ENCODE peak calls at places on chromosomes 16 and 17, in seven cellular contexts. One of them, this sample, is unnamed.

GRCh38 chr17:17032131-17032692 is 10.0 kb upstream of the MPRIP start:
- DNase-seq in AG04450: no peak
- DNase-seq in HFF-Myc: no peak
- DNase-seq in HepG2: peak; percentile 64
- DNase-seq in body of pancreas: peak; percentile 88
- DNase-seq in HCT116: no peak
- DNase-seq in cardiac fibroblast: peak; percentile 81
- DNase-seq in this sample: no peak

GRCh38 chr17:17041018-17041521 is 1.2 kb upstream of the MPRIP start:
- DNase-seq in HepG2: peak; percentile 60
- DNase-seq in body of pancreas: peak; percentile 83
- DNase-seq in cardiac fibroblast: peak; percentile 44
- DNase-seq in HCT116: no peak
- DNase-seq in HFF-Myc: no peak
- DNase-seq in AG04450: no peak
- DNase-seq in this sample: no peak

GRCh38 chr17:7001562-7001961 is 5.7 kb downstream of the ALOX12 start:
- DNase-seq in HCT116: no peak
- DNase-seq in HepG2: no peak
- DNase-seq in AG04450: no peak
- DNase-seq in HFF-Myc: no peak
- DNase-seq in body of pancreas: no peak
- DNase-seq in cardiac fibroblast: peak; percentile 43
- DNase-seq in this sample: no peak

GRCh38 chr17:39730095-39730921 is at the start of gene MIEN1:
- DNase-seq in HepG2: peak; percentile 78
- DNase-seq in cardiac fibroblast: peak; percentile 83
- DNase-seq in AG04450: peak; percentile 45
- DNase-seq in body of pancreas: peak; percentile 93
- DNase-seq in HFF-Myc: peak; percentile 52
- DNase-seq in HCT116: peak; percentile 64
- DNase-seq in this sample: peak; percentile 99

GRCh38 chr16:55470533-55471371 is 8.2 kb upstream of the MMP2 start:
- DNase-seq in HFF-Myc: no peak
- DNase-seq in HepG2: no peak
- DNase-seq in AG04450: no peak
- DNase-seq in body of pancreas: peak; percentile 43
- DNase-seq in HCT116: no peak
- DNase-seq in cardiac fibroblast: peak; percentile 26
- DNase-seq in this sample: no peak

GRCh38 chr16:81005644-81006471 is 827 bp downstream of the CMC2 start:
- DNase-seq in HepG2: peak; percentile 61
- DNase-seq in HFF-Myc: no peak
- DNase-seq in AG04450: no peak
- DNase-seq in HCT116: peak; percentile 21
- DNase-seq in body of pancreas: no peak
- DNase-seq in cardiac fibroblast: peak; percentile 41
- DNase-seq in this sample: no peak

GRCh38 chr17:57918017-57918895 is 37.0 kb downstream of the CUEDC1 start:
- DNase-seq in HCT116: no peak
- DNase-seq in HFF-Myc: no peak
- DNase-seq in HepG2: no peak
- DNase-seq in AG04450: no peak
- DNase-seq in body of pancreas: no peak
- DNase-seq in cardiac fibroblast: peak; percentile 70
- DNase-seq in this sample: no peak

GRCh38 chr16:52549011-52549692 is 2.2 kb upstream of the TOX3 start:
- DNase-seq in HCT116: no peak
- DNase-seq in HepG2: peak; percentile 75
- DNase-seq in body of pancreas: no peak
- DNase-seq in AG04450: no peak
- DNase-seq in HFF-Myc: no peak
- DNase-seq in cardiac fibroblast: peak; percentile 2
- DNase-seq in this sample: no peak

GRCh38 chr17:61809816-61810392 is 53.4 kb downstream of the BRIP1 start:
- DNase-seq in body of pancreas: no peak
- DNase-seq in HFF-Myc: no peak
- DNase-seq in HepG2: no peak
- DNase-seq in HCT116: no peak
- DNase-seq in cardiac fibroblast: peak; percentile 72
- DNase-seq in AG04450: no peak
- DNase-seq in this sample: no peak

GRCh38 chr16:71971571-71971970 is 28.6 kb downstream of the PKD1L3 start:
- DNase-seq in HFF-Myc: no peak
- DNase-seq in HCT116: no peak
- DNase-seq in body of pancreas: no peak
- DNase-seq in cardiac fibroblast: no peak
- DNase-seq in AG04450: no peak
- DNase-seq in HepG2: no peak
- DNase-seq in this sample: no peak

GRCh38 chr16:87062569-87063442 is 254.4 kb downstream of the C16orf95 start:
- DNase-seq in body of pancreas: peak; percentile 73
- DNase-seq in HFF-Myc: no peak
- DNase-seq in AG04450: no peak
- DNase-seq in HCT116: peak; percentile 62
- DNase-seq in HepG2: peak; percentile 49
- DNase-seq in cardiac fibroblast: peak; percentile 81
- DNase-seq in this sample: no peak

GRCh38 chr16:23907903-23908302 is 72.1 kb downstream of the PRKCB start:
- DNase-seq in AG04450: no peak
- DNase-seq in HepG2: no peak
- DNase-seq in HCT116: no peak
- DNase-seq in cardiac fibroblast: no peak
- DNase-seq in HFF-Myc: no peak
- DNase-seq in body of pancreas: no peak
- DNase-seq in this sample: no peak

GRCh38 chr17:47427985-47428384 is 102.9 kb upstream of the NPEPPS start:
- DNase-seq in AG04450: no peak
- DNase-seq in HepG2: peak; percentile 51
- DNase-seq in cardiac fibroblast: no peak
- DNase-seq in HFF-Myc: no peak
- DNase-seq in body of pancreas: no peak
- DNase-seq in HCT116: no peak
- DNase-seq in this sample: no peak

GRCh38 chr16:81326971-81327370 is 12.2 kb downstream of the GAN start:
- DNase-seq in body of pancreas: no peak
- DNase-seq in cardiac fibroblast: no peak
- DNase-seq in HFF-Myc: no peak
- DNase-seq in HepG2: no peak
- DNase-seq in AG04450: no peak
- DNase-seq in HCT116: no peak
- DNase-seq in this sample: no peak

GRCh38 chr16:30049871-30050270 is 15.7 kb upstream of the ALDOA start:
- DNase-seq in AG04450: no peak
- DNase-seq in body of pancreas: no peak
- DNase-seq in HFF-Myc: no peak
- DNase-seq in cardiac fibroblast: no peak
- DNase-seq in HCT116: no peak
- DNase-seq in HepG2: no peak
- DNase-seq in this sample: no peak

GRCh38 chr17:39212841-39213480 is 12.8 kb downstream of the STAC2 start:
- DNase-seq in AG04450: no peak
- DNase-seq in body of pancreas: no peak
- DNase-seq in cardiac fibroblast: no peak
- DNase-seq in HCT116: no peak
- DNase-seq in HepG2: no peak
- DNase-seq in HFF-Myc: no peak
- DNase-seq in this sample: no peak

GRCh38 chr16:88747588-88748301 is 37.3 kb downstream of the PIEZO1 start:
- DNase-seq in cardiac fibroblast: peak; percentile 34
- DNase-seq in HCT116: peak; percentile 67
- DNase-seq in HepG2: peak; percentile 66
- DNase-seq in HFF-Myc: no peak
- DNase-seq in body of pancreas: no peak
- DNase-seq in AG04450: no peak
- DNase-seq in this sample: no peak

GRCh38 chr17:70871180-70871818 is 702.0 kb downstream of the KCNJ2 start:
- DNase-seq in AG04450: no peak
- DNase-seq in body of pancreas: no peak
- DNase-seq in HepG2: no peak
- DNase-seq in HFF-Myc: no peak
- DNase-seq in HCT116: no peak
- DNase-seq in cardiac fibroblast: no peak
- DNase-seq in this sample: no peak

GRCh38 chr17:73455050-73455687 is 143.4 kb upstream of the CDC42EP4 start:
- DNase-seq in HCT116: no peak
- DNase-seq in cardiac fibroblast: no peak
- DNase-seq in HepG2: no peak
- DNase-seq in body of pancreas: peak; percentile 36
- DNase-seq in AG04450: no peak
- DNase-seq in HFF-Myc: no peak
- DNase-seq in this sample: no peak

GRCh38 chr16:27353853-27354252 is 40.1 kb downstream of the IL4R start:
- DNase-seq in HFF-Myc: no peak
- DNase-seq in HepG2: no peak
- DNase-seq in HCT116: no peak
- DNase-seq in body of pancreas: no peak
- DNase-seq in AG04450: no peak
- DNase-seq in cardiac fibroblast: no peak
- DNase-seq in this sample: no peak

GRCh38 chr16:88391497-88391850 is 8.7 kb downstream of the ZNF469 start:
- DNase-seq in cardiac fibroblast: no peak
- DNase-seq in body of pancreas: no peak
- DNase-seq in HFF-Myc: no peak
- DNase-seq in AG04450: no peak
- DNase-seq in HepG2: no peak
- DNase-seq in HCT116: no peak
- DNase-seq in this sample: no peak

GRCh38 chr17:27623578-27623977 is 7.4 kb upstream of the LGALS9 start:
- DNase-seq in HCT116: no peak
- DNase-seq in HepG2: no peak
- DNase-seq in cardiac fibroblast: no peak
- DNase-seq in body of pancreas: no peak
- DNase-seq in HFF-Myc: no peak
- DNase-seq in AG04450: no peak
- DNase-seq in this sample: no peak

GRCh38 chr16:14296663-14297062 is 225.5 kb downstream of the MRTFB start:
- DNase-seq in body of pancreas: no peak
- DNase-seq in HCT116: no peak
- DNase-seq in cardiac fibroblast: no peak
- DNase-seq in HepG2: no peak
- DNase-seq in AG04450: no peak
- DNase-seq in HFF-Myc: no peak
- DNase-seq in this sample: no peak

GRCh38 chr16:19330801-19331484 is 45.4 kb downstream of the CLEC19A start:
- DNase-seq in HepG2: peak; percentile 20
- DNase-seq in HCT116: peak; percentile 65
- DNase-seq in AG04450: no peak
- DNase-seq in cardiac fibroblast: peak; percentile 13
- DNase-seq in body of pancreas: peak; percentile 15
- DNase-seq in HFF-Myc: no peak
- DNase-seq in this sample: no peak

GRCh38 chr16:19520861-19521331 is 1.0 kb downstream of the GDE1 start:
- DNase-seq in HFF-Myc: no peak
- DNase-seq in HepG2: no peak
- DNase-seq in cardiac fibroblast: no peak
- DNase-seq in AG04450: no peak
- DNase-seq in body of pancreas: no peak
- DNase-seq in HCT116: no peak
- DNase-seq in this sample: no peak

GRCh38 chr17:64092952-64093451 is 36.9 kb downstream of the ERN1 start:
- DNase-seq in AG04450: no peak
- DNase-seq in HCT116: no peak
- DNase-seq in body of pancreas: peak; percentile 39
- DNase-seq in cardiac fibroblast: no peak
- DNase-seq in HFF-Myc: no peak
- DNase-seq in HepG2: peak; percentile 17
- DNase-seq in this sample: no peak

GRCh38 chr16:64858076-64858475 is 263.8 kb downstream of the CDH11 start:
- DNase-seq in AG04450: peak; percentile 1
- DNase-seq in HepG2: no peak
- DNase-seq in HCT116: no peak
- DNase-seq in cardiac fibroblast: peak; percentile 43
- DNase-seq in HFF-Myc: no peak
- DNase-seq in body of pancreas: no peak
- DNase-seq in this sample: no peak

GRCh38 chr17:29042679-29043538 is at the start of gene PIPOX:
- DNase-seq in body of pancreas: peak; percentile 22
- DNase-seq in HCT116: no peak
- DNase-seq in AG04450: no peak
- DNase-seq in HepG2: peak; percentile 90
- DNase-seq in HFF-Myc: peak; percentile 11
- DNase-seq in cardiac fibroblast: peak; percentile 12
- DNase-seq in this sample: no peak
- TF ChIP-seq CTCF in body of pancreas: no peak
- TF ChIP-seq CTCF in HCT116: no peak
- TF ChIP-seq CTCF in AG04450: no peak
- TF ChIP-seq CTCF in HepG2: peak; percentile 74
- TF ChIP-seq CTCF in HFF-Myc: peak; percentile 11
- TF ChIP-seq CTCF in cardiac fibroblast: no peak
- TF ChIP-seq CTCF in this sample: no peak

GRCh38 chr16:50245417-50246298 is 20.7 kb upstream of the ADCY7 start:
- DNase-seq in HCT116: peak; percentile 39
- DNase-seq in HepG2: peak; percentile 16
- DNase-seq in AG04450: no peak
- DNase-seq in cardiac fibroblast: peak; percentile 82
- DNase-seq in body of pancreas: peak; percentile 54
- DNase-seq in HFF-Myc: no peak
- DNase-seq in this sample: peak; percentile 65
- TF ChIP-seq CTCF in HCT116: no peak
- TF ChIP-seq CTCF in HepG2: peak; percentile 37
- TF ChIP-seq CTCF in AG04450: no peak
- TF ChIP-seq CTCF in cardiac fibroblast: no peak
- TF ChIP-seq CTCF in body of pancreas: no peak
- TF ChIP-seq CTCF in HFF-Myc: no peak
- TF ChIP-seq CTCF in this sample: no peak

DNA sequence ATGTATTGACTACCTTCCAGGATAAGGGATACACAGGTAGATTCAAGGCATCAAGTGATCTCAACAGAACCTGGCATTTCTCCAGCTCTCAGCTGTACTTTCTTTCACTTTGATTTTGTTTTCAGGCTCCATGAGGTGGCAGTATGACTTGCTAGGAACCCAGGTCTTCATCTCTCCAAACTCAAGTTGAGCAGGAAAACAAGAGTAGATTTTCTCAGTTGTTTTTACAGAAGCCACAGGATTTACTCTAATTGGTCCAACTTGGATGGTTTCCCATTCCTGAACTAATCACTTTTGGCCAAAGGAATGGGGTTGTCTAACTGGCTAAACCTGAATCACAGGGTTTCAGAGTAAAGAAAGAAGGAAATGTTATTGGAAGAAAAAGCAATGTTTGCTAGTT is 146.6 kb downstream of the TRIM37 start:
- DNase-seq in AG04450: peak; percentile 21
- DNase-seq in cardiac fibroblast: peak; percentile 82
- DNase-seq in HepG2: peak; percentile 59
- DNase-seq in HFF-Myc: peak; percentile 21
- DNase-seq in body of pancreas: peak; percentile 28
- DNase-seq in HCT116: peak; percentile 63
- DNase-seq in this sample: no peak
- TF ChIP-seq CTCF in AG04450: peak; percentile 34
- TF ChIP-seq CTCF in cardiac fibroblast: peak; percentile 46
- TF ChIP-seq CTCF in HepG2: peak; percentile 48
- TF ChIP-seq CTCF in HFF-Myc: no peak
- TF ChIP-seq CTCF in body of pancreas: peak; percentile 23
- TF ChIP-seq CTCF in HCT116: peak; percentile 42
- TF ChIP-seq CTCF in this sample: no peak

DNA sequence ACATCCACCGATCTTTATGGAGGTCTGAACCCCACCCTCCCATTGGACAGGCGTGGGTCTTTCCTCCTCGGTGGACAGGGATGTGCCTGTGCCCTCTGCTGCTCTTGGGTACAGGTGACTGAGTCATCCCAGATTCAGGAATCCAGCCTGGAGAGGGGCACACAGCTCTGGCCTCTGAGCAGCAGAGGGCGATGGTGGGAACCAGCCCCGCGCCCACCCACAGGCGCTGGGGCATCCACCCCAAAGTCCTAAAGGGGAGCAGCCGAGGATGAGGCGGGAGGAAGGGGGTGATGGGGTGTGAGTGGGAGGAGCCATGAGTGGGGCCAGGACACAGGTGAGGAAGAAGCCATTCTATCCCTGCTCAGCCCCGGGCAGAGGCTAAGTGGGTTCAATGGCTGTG is 35.0 kb downstream of the ENGASE start:
- DNase-seq in HCT116: no peak
- DNase-seq in cardiac fibroblast: no peak
- DNase-seq in HFF-Myc: no peak
- DNase-seq in HepG2: no peak
- DNase-seq in body of pancreas: no peak
- DNase-seq in AG04450: no peak
- DNase-seq in this sample: no peak
- TF ChIP-seq CTCF in HCT116: peak; percentile 68
- TF ChIP-seq CTCF in cardiac fibroblast: no peak
- TF ChIP-seq CTCF in HFF-Myc: peak; percentile 25
- TF ChIP-seq CTCF in HepG2: peak; percentile 40
- TF ChIP-seq CTCF in body of pancreas: no peak
- TF ChIP-seq CTCF in AG04450: no peak
- TF ChIP-seq CTCF in this sample: no peak

This sample was measured in activated B cell treated with CpG ODN at 0.5 μM for 24 hours.